ENCODE peak calls at places on chromosomes 11 and 22, in eight cellular contexts. One of them, this sample, is unnamed.

GRCh38 chr11:5922749-5923426 is 19.2 kb upstream of the OR56A3 start:
- DNase-seq in endothelial cell: no peak
- DNase-seq in AML-193: no peak
- DNase-seq in dorsolateral prefrontal cortex: no peak
- DNase-seq in kidney epithelial cell: peak; percentile 14
- DNase-seq in DMS53: peak; percentile 59
- DNase-seq in DMS153: no peak
- DNase-seq in GM10248: no peak
- DNase-seq in this sample: no peak

GRCh38 chr11:130499828-130500227 is 51.4 kb downstream of the ADAMTS15 start:
- DNase-seq in endothelial cell: no peak
- DNase-seq in AML-193: no peak
- DNase-seq in dorsolateral prefrontal cortex: no peak
- DNase-seq in kidney epithelial cell: no peak
- DNase-seq in DMS53: no peak
- DNase-seq in DMS153: no peak
- DNase-seq in GM10248: no peak
- DNase-seq in this sample: no peak

GRCh38 chr22:37303821-37304274 is 21.5 kb downstream of the CYTH4 start:
- DNase-seq in endothelial cell: no peak
- DNase-seq in AML-193: peak; percentile 72
- DNase-seq in dorsolateral prefrontal cortex: no peak
- DNase-seq in kidney epithelial cell: peak; percentile 84
- DNase-seq in DMS53: no peak
- DNase-seq in DMS153: no peak
- DNase-seq in GM10248: no peak
- DNase-seq in this sample: peak; percentile 86

GRCh38 chr11:125166347-125166841 is 1.8 kb downstream of the PKNOX2 start:
- DNase-seq in endothelial cell: peak; percentile 45
- DNase-seq in AML-193: no peak
- DNase-seq in dorsolateral prefrontal cortex: no peak
- DNase-seq in kidney epithelial cell: no peak
- DNase-seq in DMS53: no peak
- DNase-seq in DMS153: no peak
- DNase-seq in GM10248: no peak
- DNase-seq in this sample: no peak

GRCh38 chr11:79953629-79954028 is 512.8 kb upstream of the TENM4 start:
- DNase-seq in endothelial cell: no peak
- DNase-seq in AML-193: no peak
- DNase-seq in dorsolateral prefrontal cortex: no peak
- DNase-seq in kidney epithelial cell: no peak
- DNase-seq in DMS53: peak; percentile 37
- DNase-seq in DMS153: no peak
- DNase-seq in GM10248: no peak
- DNase-seq in this sample: no peak

GRCh38 chr22:44738347-44738715 is 14.0 kb upstream of the ARHGAP8 start:
- DNase-seq in endothelial cell: no peak
- DNase-seq in AML-193: no peak
- DNase-seq in dorsolateral prefrontal cortex: no peak
- DNase-seq in kidney epithelial cell: no peak
- DNase-seq in DMS53: peak; percentile 88
- DNase-seq in DMS153: no peak
- DNase-seq in GM10248: no peak
- DNase-seq in this sample: peak; percentile 57

GRCh38 chr22:44261164-44261860 is 51.4 kb downstream of the SHISAL1 start:
- DNase-seq in endothelial cell: no peak
- DNase-seq in AML-193: no peak
- DNase-seq in dorsolateral prefrontal cortex: peak; percentile 15
- DNase-seq in kidney epithelial cell: no peak
- DNase-seq in DMS53: no peak
- DNase-seq in DMS153: no peak
- DNase-seq in GM10248: no peak
- DNase-seq in this sample: no peak

GRCh38 chr11:57491371-57492061 is 24.0 kb downstream of the SLC43A1 start:
- DNase-seq in endothelial cell: peak; percentile 70
- DNase-seq in AML-193: peak; percentile 49
- DNase-seq in dorsolateral prefrontal cortex: no peak
- DNase-seq in kidney epithelial cell: no peak
- DNase-seq in DMS53: peak; percentile 29
- DNase-seq in DMS153: no peak
- DNase-seq in GM10248: peak; percentile 70
- DNase-seq in this sample: no peak

GRCh38 chr22:43185860-43186261 is 1.1 kb downstream of the TTLL12 start:
- DNase-seq in endothelial cell: no peak
- DNase-seq in AML-193: no peak
- DNase-seq in dorsolateral prefrontal cortex: no peak
- DNase-seq in kidney epithelial cell: no peak
- DNase-seq in DMS53: peak; percentile 54
- DNase-seq in DMS153: no peak
- DNase-seq in GM10248: no peak
- DNase-seq in this sample: peak; percentile 68

GRCh38 chr11:66749091-66749490 is 20.1 kb upstream of the SPTBN2 start:
- DNase-seq in endothelial cell: no peak
- DNase-seq in AML-193: no peak
- DNase-seq in dorsolateral prefrontal cortex: no peak
- DNase-seq in kidney epithelial cell: no peak
- DNase-seq in DMS53: peak; percentile 88
- DNase-seq in DMS153: no peak
- DNase-seq in GM10248: no peak
- DNase-seq in this sample: peak; percentile 61

GRCh38 chr11:101390539-101390938 is 193.3 kb downstream of the TRPC6 start:
- DNase-seq in endothelial cell: no peak
- DNase-seq in AML-193: peak; percentile 1
- DNase-seq in dorsolateral prefrontal cortex: no peak
- DNase-seq in kidney epithelial cell: no peak
- DNase-seq in DMS53: peak; percentile 38
- DNase-seq in DMS153: no peak
- DNase-seq in GM10248: no peak
- DNase-seq in this sample: no peak

GRCh38 chr11:35978891-35979290 is 35.0 kb downstream of the LDLRAD3 start:
- DNase-seq in endothelial cell: no peak
- DNase-seq in AML-193: no peak
- DNase-seq in dorsolateral prefrontal cortex: no peak
- DNase-seq in kidney epithelial cell: no peak
- DNase-seq in DMS53: no peak
- DNase-seq in DMS153: no peak
- DNase-seq in GM10248: no peak
- DNase-seq in this sample: no peak

GRCh38 chr11:3126901-3127691 is 38.0 kb downstream of the OSBPL5 start:
- DNase-seq in endothelial cell: no peak
- DNase-seq in AML-193: no peak
- DNase-seq in dorsolateral prefrontal cortex: peak; percentile 40
- DNase-seq in kidney epithelial cell: no peak
- DNase-seq in DMS53: no peak
- DNase-seq in DMS153: no peak
- DNase-seq in GM10248: no peak
- DNase-seq in this sample: peak; percentile 65

GRCh38 chr22:33620085-33620484 is 300.2 kb downstream of the LARGE1 start:
- DNase-seq in endothelial cell: no peak
- DNase-seq in AML-193: no peak
- DNase-seq in dorsolateral prefrontal cortex: no peak
- DNase-seq in kidney epithelial cell: no peak
- DNase-seq in DMS53: no peak
- DNase-seq in DMS153: no peak
- DNase-seq in GM10248: no peak
- DNase-seq in this sample: no peak

GRCh38 chr11:110830344-110831141 is 118.3 kb upstream of the ARHGAP20 start:
- DNase-seq in endothelial cell: no peak
- DNase-seq in AML-193: no peak
- DNase-seq in dorsolateral prefrontal cortex: no peak
- DNase-seq in kidney epithelial cell: no peak
- DNase-seq in DMS53: no peak
- DNase-seq in DMS153: no peak
- DNase-seq in GM10248: no peak
- DNase-seq in this sample: no peak

GRCh38 chr22:31917227-31917921 is 27.0 kb upstream of the YWHAH start:
- DNase-seq in endothelial cell: no peak
- DNase-seq in AML-193: no peak
- DNase-seq in dorsolateral prefrontal cortex: no peak
- DNase-seq in kidney epithelial cell: no peak
- DNase-seq in DMS53: no peak
- DNase-seq in DMS153: no peak
- DNase-seq in GM10248: peak; percentile 67
- DNase-seq in this sample: peak; percentile 79

GRCh38 chr11:79547256-79547655 is 106.4 kb upstream of the TENM4 start:
- DNase-seq in endothelial cell: no peak
- DNase-seq in AML-193: no peak
- DNase-seq in dorsolateral prefrontal cortex: no peak
- DNase-seq in kidney epithelial cell: no peak
- DNase-seq in DMS53: no peak
- DNase-seq in DMS153: no peak
- DNase-seq in GM10248: no peak
- DNase-seq in this sample: no peak

GRCh38 chr11:76744186-76745058 is 38.7 kb upstream of the TSKU start:
- DNase-seq in endothelial cell: no peak
- DNase-seq in AML-193: no peak
- DNase-seq in dorsolateral prefrontal cortex: no peak
- DNase-seq in kidney epithelial cell: no peak
- DNase-seq in DMS53: no peak
- DNase-seq in DMS153: no peak
- DNase-seq in GM10248: no peak
- DNase-seq in this sample: no peak

GRCh38 chr11:40597546-40598113 is 861.8 kb downstream of the LRRC4C start:
- DNase-seq in endothelial cell: no peak
- DNase-seq in AML-193: no peak
- DNase-seq in dorsolateral prefrontal cortex: no peak
- DNase-seq in kidney epithelial cell: no peak
- DNase-seq in DMS53: no peak
- DNase-seq in DMS153: peak; percentile 3
- DNase-seq in GM10248: no peak
- DNase-seq in this sample: no peak

GRCh38 chr22:35463231-35463933 is 63.4 kb downstream of the MCM5 start:
- DNase-seq in endothelial cell: no peak
- DNase-seq in AML-193: no peak
- DNase-seq in dorsolateral prefrontal cortex: no peak
- DNase-seq in kidney epithelial cell: no peak
- DNase-seq in DMS53: no peak
- DNase-seq in DMS153: no peak
- DNase-seq in GM10248: no peak
- DNase-seq in this sample: no peak

GRCh38 chr22:24928322-24928721 is 18.2 kb downstream of the LHFPL7 start:
- DNase-seq in endothelial cell: no peak
- DNase-seq in AML-193: no peak
- DNase-seq in dorsolateral prefrontal cortex: no peak
- DNase-seq in kidney epithelial cell: no peak
- DNase-seq in DMS53: no peak
- DNase-seq in DMS153: no peak
- DNase-seq in GM10248: no peak
- DNase-seq in this sample: no peak

GRCh38 chr11:38323961-38324761 is 1726.1 kb upstream of the RAG2 start:
- DNase-seq in endothelial cell: no peak
- DNase-seq in AML-193: no peak
- DNase-seq in dorsolateral prefrontal cortex: no peak
- DNase-seq in kidney epithelial cell: peak; percentile 18
- DNase-seq in DMS53: peak; percentile 60
- DNase-seq in DMS153: no peak
- DNase-seq in GM10248: no peak
- DNase-seq in this sample: no peak

GRCh38 chr11:112863304-112863703 is 97.9 kb upstream of the NCAM1 start:
- DNase-seq in endothelial cell: no peak
- DNase-seq in AML-193: no peak
- DNase-seq in dorsolateral prefrontal cortex: no peak
- DNase-seq in kidney epithelial cell: no peak
- DNase-seq in DMS53: no peak
- DNase-seq in DMS153: no peak
- DNase-seq in GM10248: no peak
- DNase-seq in this sample: no peak

GRCh38 chr11:111631666-111632039 is 29.4 kb downstream of the SIK2 start:
- DNase-seq in endothelial cell: no peak
- DNase-seq in AML-193: no peak
- DNase-seq in dorsolateral prefrontal cortex: no peak
- DNase-seq in kidney epithelial cell: peak; percentile 21
- DNase-seq in DMS53: no peak
- DNase-seq in DMS153: no peak
- DNase-seq in GM10248: no peak
- DNase-seq in this sample: no peak

GRCh38 chr11:130847517-130847916 is 68.8 kb downstream of the SNX19 start:
- DNase-seq in endothelial cell: no peak
- DNase-seq in AML-193: no peak
- DNase-seq in dorsolateral prefrontal cortex: no peak
- DNase-seq in kidney epithelial cell: peak; percentile 86
- DNase-seq in DMS53: no peak
- DNase-seq in DMS153: no peak
- DNase-seq in GM10248: no peak
- DNase-seq in this sample: no peak

GRCh38 chr11:61472282-61472681 is 36.3 kb upstream of the LRRC10B start:
- DNase-seq in endothelial cell: no peak
- DNase-seq in AML-193: no peak
- DNase-seq in dorsolateral prefrontal cortex: no peak
- DNase-seq in kidney epithelial cell: no peak
- DNase-seq in DMS53: no peak
- DNase-seq in DMS153: no peak
- DNase-seq in GM10248: no peak
- DNase-seq in this sample: peak; percentile 77

GRCh38 chr11:65404638-65405339 is 17.8 kb upstream of the NEAT1 start:
- DNase-seq in endothelial cell: no peak
- DNase-seq in AML-193: no peak
- DNase-seq in dorsolateral prefrontal cortex: no peak
- DNase-seq in kidney epithelial cell: no peak
- DNase-seq in DMS53: no peak
- DNase-seq in DMS153: no peak
- DNase-seq in GM10248: no peak
- DNase-seq in this sample: no peak

GRCh38 chr11:110531056-110531756 is 101.5 kb downstream of the FDX1 start:
- DNase-seq in endothelial cell: no peak
- DNase-seq in AML-193: no peak
- DNase-seq in dorsolateral prefrontal cortex: no peak
- DNase-seq in kidney epithelial cell: no peak
- DNase-seq in DMS53: no peak
- DNase-seq in DMS153: no peak
- DNase-seq in GM10248: no peak
- DNase-seq in this sample: no peak

GRCh38 chr22:39405346-39406085 is 5.9 kb downstream of the TAB1 start:
- DNase-seq in endothelial cell: no peak
- DNase-seq in AML-193: no peak
- DNase-seq in dorsolateral prefrontal cortex: peak; percentile 80
- DNase-seq in kidney epithelial cell: no peak
- DNase-seq in DMS53: no peak
- DNase-seq in DMS153: no peak
- DNase-seq in GM10248: no peak
- DNase-seq in this sample: peak; percentile 47

GRCh38 chr11:67178421-67178820 is 59.4 kb downstream of the KDM2A start:
- DNase-seq in endothelial cell: no peak
- DNase-seq in AML-193: no peak
- DNase-seq in dorsolateral prefrontal cortex: no peak
- DNase-seq in kidney epithelial cell: no peak
- DNase-seq in DMS53: no peak
- DNase-seq in DMS153: no peak
- DNase-seq in GM10248: no peak
- DNase-seq in this sample: no peak

GRCh38 chr11:120186799-120187591 is 23.8 kb upstream of the OAF start:
- DNase-seq in endothelial cell: no peak
- DNase-seq in AML-193: no peak
- DNase-seq in dorsolateral prefrontal cortex: peak; percentile 48
- DNase-seq in kidney epithelial cell: no peak
- DNase-seq in DMS53: no peak
- DNase-seq in DMS153: no peak
- DNase-seq in GM10248: peak; percentile 53
- DNase-seq in this sample: peak; percentile 32

GRCh38 chr11:14388352-14388751 is 29.4 kb upstream of the RRAS2 start:
- DNase-seq in endothelial cell: no peak
- DNase-seq in AML-193: no peak
- DNase-seq in dorsolateral prefrontal cortex: no peak
- DNase-seq in kidney epithelial cell: no peak
- DNase-seq in DMS53: no peak
- DNase-seq in DMS153: no peak
- DNase-seq in GM10248: no peak
- DNase-seq in this sample: no peak

GRCh38 chr11:47750725-47751124 is 16.4 kb downstream of the FNBP4 start:
- DNase-seq in endothelial cell: no peak
- DNase-seq in AML-193: no peak
- DNase-seq in dorsolateral prefrontal cortex: no peak
- DNase-seq in kidney epithelial cell: no peak
- DNase-seq in DMS53: no peak
- DNase-seq in DMS153: no peak
- DNase-seq in GM10248: no peak
- DNase-seq in this sample: no peak

GRCh38 chr11:94583885-94584500 is 16.8 kb downstream of the PIWIL4 start:
- DNase-seq in endothelial cell: no peak
- DNase-seq in AML-193: peak; percentile 38
- DNase-seq in dorsolateral prefrontal cortex: no peak
- DNase-seq in kidney epithelial cell: no peak
- DNase-seq in DMS53: no peak
- DNase-seq in DMS153: no peak
- DNase-seq in GM10248: peak; percentile 31
- DNase-seq in this sample: no peak

This sample was measured in left lung.